ENCODE peak calls at places on chromosomes 4 and X, in eight cellular contexts. Z is ELF-1, M is adipocyte, B is MCF 10A, P is AML-193, R is kidney, A is GM10248, Y is A172. X is an unnamed sample.
A peak's percentile ranks its signal among the peaks of the same experiment; 100 is the strongest.

GRCh38 chr4:47383829-47384427 is 79.6 kb downstream of the COMMD8 start:
- DNase-seq in Z (no peak), M (peak; percentile 77), B (peak; percentile 45), P (peak; percentile 54), R (no peak), A (peak; percentile 22), Y (peak; percentile 25), X (no peak)

GRCh38 chrX:65688403-65688881 is 21.0 kb downstream of the MSN start:
- DNase-seq in Z (no peak), M (peak; percentile 44), B (no peak), P (peak; percentile 35), R (no peak), A (peak; percentile 53), Y (no peak), X (no peak)

GRCh38 chrX:2159393-2159792 is 341.4 kb downstream of the DHRSX start:
- DNase-seq in Z (no peak), M (no peak), B (no peak), P (no peak), R (no peak), A (no peak), Y (no peak), X (no peak)

GRCh38 chr4:145230726-145231125 is 50.3 kb upstream of the OTUD4 start:
- DNase-seq in Z (no peak), M (peak; percentile 80), B (peak; percentile 27), P (no peak), R (no peak), A (no peak), Y (no peak), X (no peak)

GRCh38 chr4:27048350-27049100 is 187.9 kb downstream of the STIM2 start:
- DNase-seq in Z (peak; percentile 18), M (peak; percentile 80), B (peak; percentile 35), P (peak; percentile 52), R (no peak), A (peak; percentile 47), Y (peak; percentile 13), X (no peak)

GRCh38 chr4:152590179-152591031 is 54.5 kb upstream of the FBXW7 start:
- DNase-seq in Z (peak; percentile 37), M (peak; percentile 93), B (peak; percentile 88), P (no peak), R (no peak), A (no peak), Y (peak; percentile 77), X (no peak)

GRCh38 chrX:17860811-17861495 is at the start of gene RAI2:
- DNase-seq in Z (peak; percentile 37), M (peak; percentile 21), B (no peak), P (no peak), R (peak; percentile 87), A (no peak), Y (no peak), X (peak; percentile 46)

GRCh38 chr4:168524897-168525296 is 28.0 kb downstream of the PALLD start:
- DNase-seq in Z (no peak), M (no peak), B (no peak), P (no peak), R (no peak), A (no peak), Y (no peak), X (no peak)

GRCh38 chr4:38982356-38983095 is 49.7 kb downstream of the TMEM156 start:
- DNase-seq in Z (no peak), M (no peak), B (peak; percentile 41), P (no peak), R (no peak), A (no peak), Y (no peak), X (no peak)

GRCh38 chrX:132622130-132622529 is 133.3 kb upstream of the MBNL3 start:
- DNase-seq in Z (peak; percentile 47), M (peak; percentile 25), B (peak; percentile 27), P (no peak), R (no peak), A (no peak), Y (peak; percentile 66), X (no peak)

GRCh38 chr4:7892212-7893019 is 47.2 kb downstream of the AFAP1 start:
- DNase-seq in Z (peak; percentile 64), M (no peak), B (no peak), P (no peak), R (peak; percentile 72), A (no peak), Y (peak; percentile 95), X (no peak)

GRCh38 chr4:14169460-14169859 is 541.9 kb upstream of the BOD1L1 start:
- DNase-seq in Z (no peak), M (peak; percentile 3), B (peak; percentile 18), P (no peak), R (no peak), A (no peak), Y (no peak), X (no peak)

GRCh38 chr4:89254847-89255246 is 52.8 kb downstream of the GPRIN3 start:
- DNase-seq in Z (peak; percentile 10), M (peak; percentile 37), B (peak; percentile 62), P (peak; percentile 27), R (peak; percentile 43), A (peak; percentile 35), Y (peak; percentile 36), X (peak; percentile 45)